ENCODE peak calls at places on chromosomes 16 and 17, in five cellular contexts. One of them, this sample, is unnamed. For H3K36me3, the result is how much of the 10 kb centered on the place peaks cover.

GRCh38 chr17:45982791-45983613 is 16.0 kb upstream of the STH start:
- DNase-seq in adrenal gland: no peak
- DNase-seq in stomach: no peak
- DNase-seq in ovary: no peak
- DNase-seq in IMR-90: no peak
- DNase-seq in this sample: no peak

GRCh38 chr17:28551421-28552186 is 820 bp downstream of the UNC119 start:
- DNase-seq in ovary: no peak
- DNase-seq in stomach: no peak
- DNase-seq in IMR-90: no peak
- DNase-seq in adrenal gland: no peak
- DNase-seq in this sample: no peak

GRCh38 chr16:85654251-85655115 is 34.3 kb downstream of the GINS2 start:
- DNase-seq in adrenal gland: no peak
- DNase-seq in stomach: no peak
- DNase-seq in ovary: peak
- DNase-seq in IMR-90: no peak
- DNase-seq in this sample: no peak

GRCh38 chr16:56413381-56413780 is 12.0 kb downstream of the AMFR start:
- DNase-seq in stomach: no peak
- DNase-seq in IMR-90: no peak
- DNase-seq in adrenal gland: no peak
- DNase-seq in ovary: no peak
- DNase-seq in this sample: no peak

GRCh38 chr16:12971216-12971615 is 69.8 kb downstream of the SHISA9 start:
- DNase-seq in stomach: peak
- DNase-seq in adrenal gland: peak
- DNase-seq in ovary: no peak
- DNase-seq in IMR-90: no peak
- DNase-seq in this sample: peak

GRCh38 chr17:79852748-79853147 is 13.5 kb upstream of the CBX4 start:
- DNase-seq in stomach: no peak
- DNase-seq in IMR-90: peak
- DNase-seq in adrenal gland: no peak
- DNase-seq in ovary: no peak
- DNase-seq in this sample: peak

GRCh38 chr17:34377078-34377823 is 14.2 kb upstream of the CCL1 start:
- DNase-seq in IMR-90: no peak
- DNase-seq in stomach: no peak
- DNase-seq in adrenal gland: no peak
- DNase-seq in ovary: no peak
- DNase-seq in this sample: no peak

GRCh38 chr16:50502616-50503000 is 45.6 kb upstream of the NKD1 start:
- DNase-seq in ovary: no peak
- DNase-seq in stomach: no peak
- DNase-seq in adrenal gland: no peak
- DNase-seq in IMR-90: no peak
- DNase-seq in this sample: no peak

GRCh38 chr17:31802502-31802901 is 56.5 kb downstream of the COPRS start:
- DNase-seq in ovary: no peak
- DNase-seq in stomach: no peak
- DNase-seq in IMR-90: no peak
- DNase-seq in adrenal gland: no peak
- DNase-seq in this sample: peak

GRCh38 chr17:27994586-27994985 is 47.9 kb upstream of the NLK start:
- DNase-seq in ovary: no peak
- DNase-seq in adrenal gland: no peak
- DNase-seq in stomach: no peak
- DNase-seq in IMR-90: no peak
- DNase-seq in this sample: no peak

GRCh38 chr17:30263552-30264333 is 28.0 kb downstream of the BLMH start:
- DNase-seq in ovary: no peak
- DNase-seq in IMR-90: peak
- DNase-seq in adrenal gland: no peak
- DNase-seq in stomach: no peak
- DNase-seq in this sample: peak

GRCh38 chr16:27769561-27770222 is 219.7 kb downstream of the KATNIP start:
- DNase-seq in IMR-90: peak
- DNase-seq in stomach: no peak
- DNase-seq in adrenal gland: no peak
- DNase-seq in ovary: no peak
- DNase-seq in this sample: no peak

GRCh38 chr17:27326051-27326450 is 32.1 kb downstream of the WSB1 start:
- DNase-seq in adrenal gland: no peak
- DNase-seq in stomach: no peak
- DNase-seq in ovary: no peak
- DNase-seq in IMR-90: no peak
- DNase-seq in this sample: no peak

GRCh38 chr16:18932243-18932997 is 6.2 kb upstream of the SMG1 start:
- DNase-seq in IMR-90: peak
- DNase-seq in adrenal gland: peak
- DNase-seq in stomach: no peak
- DNase-seq in ovary: no peak
- DNase-seq in this sample: no peak

GRCh38 chr17:81182596-81182995 is 16.6 kb upstream of the AATK start:
- DNase-seq in IMR-90: no peak
- DNase-seq in adrenal gland: no peak
- DNase-seq in stomach: no peak
- DNase-seq in ovary: no peak
- DNase-seq in this sample: no peak

GRCh38 chr17:40666366-40666765 is 1.4 kb upstream of the KRT222 start:
- DNase-seq in IMR-90: no peak
- DNase-seq in ovary: no peak
- DNase-seq in adrenal gland: no peak
- DNase-seq in stomach: no peak
- DNase-seq in this sample: no peak

GRCh38 chr17:40663252-40663651 is 1.7 kb downstream of the KRT222 start:
- DNase-seq in ovary: no peak
- DNase-seq in stomach: no peak
- DNase-seq in adrenal gland: no peak
- DNase-seq in IMR-90: no peak
- DNase-seq in this sample: no peak

GRCh38 chr17:40659909-40660308 is 5.1 kb downstream of the KRT222 start:
- DNase-seq in stomach: no peak
- DNase-seq in IMR-90: no peak
- DNase-seq in adrenal gland: no peak
- DNase-seq in ovary: no peak
- DNase-seq in this sample: no peak

DNA sequence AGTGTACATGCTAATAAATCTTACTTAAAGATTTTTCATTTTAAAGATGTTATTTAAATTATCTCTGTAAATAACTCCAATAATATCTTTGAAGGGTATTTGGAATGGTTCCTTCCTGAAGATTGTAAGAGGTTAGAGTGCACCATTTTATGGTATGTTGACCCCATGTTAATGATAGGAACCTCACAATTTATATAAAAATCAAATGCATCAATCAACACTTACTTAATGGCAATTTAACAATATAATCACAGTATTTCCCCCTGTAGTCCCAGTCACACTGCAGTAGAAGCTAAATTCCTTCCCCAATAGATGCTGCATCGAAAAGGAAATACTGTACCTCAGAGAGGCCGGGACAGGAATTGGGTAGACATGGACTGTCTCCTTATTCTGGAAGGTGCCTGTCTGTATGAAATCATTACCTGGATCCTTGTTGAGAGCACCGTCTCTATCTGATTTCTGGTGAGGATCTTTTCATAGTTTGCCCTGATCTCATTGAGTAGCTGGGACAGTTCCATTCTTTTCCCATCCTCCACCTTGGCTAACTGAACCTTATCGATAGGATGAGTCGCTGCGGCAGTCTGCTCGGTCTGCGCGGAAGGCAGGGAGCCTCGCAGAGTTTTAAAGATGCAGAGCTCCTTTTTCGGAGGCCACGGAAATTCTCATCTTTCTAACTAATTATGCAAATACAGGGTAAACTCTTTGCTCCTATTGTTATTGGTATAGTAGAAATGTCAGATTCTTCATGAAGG is at the start of gene KRT222:
- DNase-seq in IMR-90: no peak
- DNase-seq in adrenal gland: peak
- DNase-seq in stomach: no peak
- DNase-seq in ovary: no peak
- DNase-seq in this sample: no peak
- H3K4me3 ChIP-seq in IMR-90: no peak
- H3K4me3 ChIP-seq in adrenal gland: peak
- H3K4me3 ChIP-seq in stomach: no peak
- H3K4me3 ChIP-seq in ovary: no peak
- H3K4me3 ChIP-seq in this sample: no peak

DNA sequence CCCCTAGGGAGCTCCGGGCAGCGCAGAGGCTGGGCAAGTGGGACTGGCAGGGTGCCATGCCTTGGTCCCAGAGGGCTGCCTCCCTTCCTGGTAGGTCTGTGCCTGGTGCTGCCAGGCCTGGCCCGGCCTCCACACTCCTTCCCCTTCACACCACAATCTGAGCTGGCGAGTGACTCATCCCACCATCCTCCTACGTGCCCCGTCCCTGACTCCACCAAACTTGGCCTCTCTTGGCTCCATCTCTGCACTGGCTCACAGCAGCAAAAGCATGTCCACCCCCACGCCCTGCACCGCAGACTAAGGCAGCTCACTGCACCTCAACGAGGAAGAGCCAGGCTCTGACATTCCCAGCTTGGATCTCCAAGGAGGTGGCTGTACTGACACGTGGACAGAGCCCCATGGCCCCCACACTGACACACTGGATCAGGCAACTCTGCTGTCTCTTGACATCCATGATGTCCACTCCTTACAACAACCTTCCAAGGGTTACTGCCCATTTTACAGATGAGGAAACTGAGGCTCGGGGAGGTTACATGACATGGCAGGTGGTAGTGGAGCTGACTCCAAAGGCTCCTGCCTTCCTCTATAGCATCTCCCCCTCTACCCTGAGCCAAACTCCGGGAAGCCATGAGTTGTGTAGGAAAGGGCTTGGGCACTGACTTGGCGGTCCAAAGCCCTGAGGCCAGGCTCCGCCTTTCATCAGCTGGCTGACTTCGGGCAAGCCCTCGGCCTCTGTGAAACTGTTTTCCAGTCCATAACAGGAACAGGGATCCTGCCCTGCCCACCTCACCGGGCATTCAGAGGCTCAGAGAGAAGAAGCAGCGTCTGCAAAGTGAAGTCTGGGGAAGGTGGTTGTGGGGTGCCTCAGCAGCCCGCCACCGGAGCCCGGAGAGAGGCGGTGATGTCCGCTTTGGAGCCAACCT is 20.1 kb upstream of the KRT19 start:
- DNase-seq in IMR-90: peak
- DNase-seq in adrenal gland: peak
- DNase-seq in stomach: peak
- DNase-seq in ovary: peak
- DNase-seq in this sample: peak
- TF ChIP-seq POLR2A in IMR-90: peak
- TF ChIP-seq POLR2A in adrenal gland: no peak
- TF ChIP-seq POLR2A in stomach: no peak
- TF ChIP-seq POLR2A in ovary: no peak
- TF ChIP-seq POLR2A in this sample: no peak

DNA sequence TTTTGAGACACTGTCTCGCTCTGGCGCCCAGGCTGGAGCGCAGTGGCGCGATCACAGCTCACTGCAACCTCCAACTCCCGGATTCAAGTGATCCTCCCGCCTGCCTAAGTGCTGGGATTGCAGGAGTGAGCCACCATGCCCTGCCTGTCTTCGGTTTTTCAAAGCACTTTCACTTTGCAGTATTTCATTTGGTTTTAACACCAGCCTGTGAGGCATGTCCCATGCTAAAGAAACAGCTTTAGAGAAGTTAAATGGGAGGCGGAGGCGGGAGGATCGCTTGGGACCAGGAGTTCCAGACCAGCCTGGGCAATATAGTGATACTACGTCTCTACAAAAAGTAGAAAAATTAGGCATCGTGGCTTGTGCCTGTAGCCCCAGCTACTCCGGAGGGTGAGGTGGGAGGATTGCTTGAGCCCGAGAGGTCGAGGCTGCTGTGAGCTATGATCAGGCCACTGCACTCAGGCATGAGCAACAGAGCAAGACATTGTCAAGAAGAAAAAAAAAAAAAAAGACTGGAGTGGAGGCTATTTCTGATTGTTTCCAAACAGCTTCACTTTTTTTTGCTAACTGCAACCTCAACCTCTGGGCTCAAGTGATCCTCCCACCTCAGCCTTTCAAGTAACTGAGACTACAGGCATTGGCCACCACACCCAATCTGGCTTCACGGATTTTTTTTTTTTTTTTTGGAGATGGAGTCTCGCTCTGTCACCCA is 1.3 kb downstream of the METTL23 start:
- DNase-seq in ovary: peak
- DNase-seq in adrenal gland: peak
- DNase-seq in stomach: no peak
- DNase-seq in IMR-90: no peak
- DNase-seq in this sample: no peak
- H3K36me3 ChIP-seq in ovary: under half
- H3K36me3 ChIP-seq in adrenal gland: under half
- H3K36me3 ChIP-seq in stomach: half or more
- H3K36me3 ChIP-seq in IMR-90: under half
- H3K36me3 ChIP-seq in this sample: under half

GRCh38 chr16:4303973-4304372 is 11.9 kb upstream of the GLIS2 start:
- DNase-seq in IMR-90: no peak
- DNase-seq in adrenal gland: no peak
- DNase-seq in ovary: no peak
- DNase-seq in stomach: no peak
- DNase-seq in this sample: no peak

GRCh38 chr16:4309833-4310266 is 6.0 kb upstream of the GLIS2 start:
- DNase-seq in adrenal gland: peak
- DNase-seq in IMR-90: peak
- DNase-seq in stomach: peak
- DNase-seq in ovary: peak
- DNase-seq in this sample: peak

GRCh38 chr16:4309102-4309832 is 6.6 kb upstream of the GLIS2 start:
- DNase-seq in ovary: no peak
- DNase-seq in stomach: no peak
- DNase-seq in IMR-90: no peak
- DNase-seq in adrenal gland: no peak
- DNase-seq in this sample: peak

GRCh38 chr16:4307215-4308037 is 8.4 kb upstream of the GLIS2 start:
- DNase-seq in stomach: peak
- DNase-seq in adrenal gland: peak
- DNase-seq in IMR-90: peak
- DNase-seq in ovary: peak
- DNase-seq in this sample: peak

DNA sequence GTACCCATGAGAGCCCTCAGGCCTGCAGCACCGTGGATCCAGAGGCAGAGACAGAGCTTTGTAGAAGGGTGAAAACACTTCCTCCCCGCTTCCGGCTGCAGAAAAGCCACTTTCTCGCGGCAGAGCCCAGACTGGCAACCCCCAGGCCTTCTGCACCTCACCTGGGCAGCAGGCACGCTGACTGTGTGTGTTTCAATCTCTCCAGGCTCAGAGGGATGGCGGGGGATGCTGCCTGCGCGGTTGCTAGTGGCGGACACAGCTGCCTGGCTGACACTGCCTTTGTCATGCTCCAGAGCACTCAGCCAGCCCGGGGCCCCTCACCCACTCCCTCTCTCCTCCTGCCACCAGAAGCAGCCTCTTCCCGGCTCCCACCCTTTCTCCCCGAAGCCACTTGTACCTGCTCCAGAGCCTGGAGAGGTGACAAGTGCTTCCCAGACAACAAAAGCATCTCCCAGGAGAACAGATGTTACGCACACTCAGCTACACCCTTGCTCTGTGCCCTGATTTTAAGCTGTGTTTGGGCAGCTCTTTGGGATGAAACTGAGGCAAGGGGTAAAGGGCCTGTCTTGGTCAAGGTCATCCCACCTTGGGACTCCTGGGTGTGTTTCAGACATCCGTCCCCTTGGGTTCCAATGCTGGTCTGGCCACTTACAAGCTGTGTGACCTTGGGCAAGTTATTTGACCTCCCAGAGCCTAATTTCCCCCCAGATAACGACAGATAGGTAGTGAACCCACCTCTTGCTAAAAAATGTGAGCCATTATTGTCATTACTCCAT is 9.2 kb upstream of the GLIS2 start:
- DNase-seq in ovary: no peak
- DNase-seq in adrenal gland: no peak
- DNase-seq in IMR-90: no peak
- DNase-seq in stomach: no peak
- DNase-seq in this sample: no peak
- H3K4me3 ChIP-seq in ovary: peak
- H3K4me3 ChIP-seq in adrenal gland: peak
- H3K4me3 ChIP-seq in IMR-90: peak
- H3K4me3 ChIP-seq in stomach: peak
- H3K4me3 ChIP-seq in this sample: no peak

This sample was measured in body of pancreas.